ENCODE peak calls at places on chromosomes 11 and 22, in four cellular contexts. One of them, this sample, is unnamed. For H3K27me3, the result is how much of the 10 kb centered on the place peaks cover.

GRCh38 chr11:48013269-48013901 is 33.0 kb downstream of the PTPRJ start:
- DNase-seq in endodermal cell: no peak
- DNase-seq in colonic mucosa: peak
- DNase-seq in spleen: peak
- DNase-seq in this sample: no peak

GRCh38 chr11:72079776-72080325 is 491 bp downstream of the NUMA1 start:
- DNase-seq in endodermal cell: no peak
- DNase-seq in spleen: no peak
- DNase-seq in colonic mucosa: peak
- DNase-seq in this sample: no peak

GRCh38 chr22:29780781-29781676 is 13.9 kb downstream of the UQCR10 start:
- DNase-seq in endodermal cell: peak
- DNase-seq in colonic mucosa: no peak
- DNase-seq in spleen: no peak
- DNase-seq in this sample: no peak

GRCh38 chr11:30586251-30587144 is at the start of gene MPPED2:
- DNase-seq in spleen: peak
- DNase-seq in colonic mucosa: peak
- DNase-seq in endodermal cell: peak
- DNase-seq in this sample: no peak

GRCh38 chr11:67301313-67301921 is 1.9 kb upstream of the SSH3 start:
- DNase-seq in endodermal cell: no peak
- DNase-seq in spleen: peak
- DNase-seq in colonic mucosa: peak
- DNase-seq in this sample: no peak

GRCh38 chr11:129951201-129951882 is 51.3 kb downstream of the PRDM10 start:
- DNase-seq in endodermal cell: no peak
- DNase-seq in colonic mucosa: no peak
- DNase-seq in spleen: no peak
- DNase-seq in this sample: no peak

GRCh38 chr22:40009231-40009769 is 14.5 kb downstream of the FAM83F start:
- DNase-seq in endodermal cell: peak
- DNase-seq in colonic mucosa: peak
- DNase-seq in spleen: no peak
- DNase-seq in this sample: no peak

GRCh38 chr22:30212996-30213441 is 33.5 kb downstream of the LIF start:
- DNase-seq in colonic mucosa: no peak
- DNase-seq in endodermal cell: no peak
- DNase-seq in spleen: peak
- DNase-seq in this sample: no peak

GRCh38 chr11:35317253-35317652 is 102.1 kb downstream of the SLC1A2 start:
- DNase-seq in colonic mucosa: no peak
- DNase-seq in endodermal cell: no peak
- DNase-seq in spleen: peak
- DNase-seq in this sample: no peak

GRCh38 chr22:36201630-36202312 is at the start of gene APOL4:
- DNase-seq in colonic mucosa: peak
- DNase-seq in spleen: no peak
- DNase-seq in endodermal cell: peak
- DNase-seq in this sample: no peak

DNA sequence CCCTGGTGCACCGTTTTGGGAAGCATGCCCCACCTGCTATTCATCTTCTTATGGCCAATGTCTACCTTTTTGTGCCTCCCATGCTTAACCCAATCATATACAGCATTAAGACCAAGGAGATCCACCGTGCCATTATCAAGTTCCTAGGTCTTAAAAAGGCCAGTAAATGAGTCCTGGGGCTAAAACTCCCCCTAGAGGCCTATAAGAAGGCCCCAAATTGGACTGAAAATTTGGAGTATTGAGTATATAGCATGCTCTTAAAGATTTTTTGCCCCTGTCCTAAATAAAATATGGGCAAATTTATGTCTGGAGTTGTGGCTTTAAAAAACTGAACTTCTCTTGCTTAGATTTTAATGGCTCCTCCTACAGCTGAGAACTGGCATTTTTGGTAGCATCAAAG is 6.6 kb downstream of the OR51M1 start:
- DNase-seq in spleen: no peak
- DNase-seq in colonic mucosa: no peak
- DNase-seq in endodermal cell: no peak
- DNase-seq in this sample: no peak
- TF ChIP-seq CTCF in spleen: no peak
- TF ChIP-seq CTCF in colonic mucosa: no peak
- TF ChIP-seq CTCF in endodermal cell: peak
- TF ChIP-seq CTCF in this sample: no peak

GRCh38 chr11:62569611-62570010 is 4.1 kb downstream of the EEF1G start:
- DNase-seq in spleen: peak
- DNase-seq in colonic mucosa: no peak
- DNase-seq in endodermal cell: no peak
- DNase-seq in this sample: no peak
- H3K27ac ChIP-seq in spleen: no peak
- H3K27ac ChIP-seq in colonic mucosa: no peak
- H3K27ac ChIP-seq in endodermal cell: no peak
- H3K27ac ChIP-seq in this sample: no peak

GRCh38 chr22:50044485-50045143 is 13.5 kb downstream of the TTLL8 start:
- DNase-seq in colonic mucosa: no peak
- DNase-seq in endodermal cell: no peak
- DNase-seq in spleen: no peak
- DNase-seq in this sample: no peak
- H3K27me3 ChIP-seq in colonic mucosa: under half
- H3K27me3 ChIP-seq in endodermal cell: under half
- H3K27me3 ChIP-seq in spleen: half or more
- H3K27me3 ChIP-seq in this sample: under half

DNA sequence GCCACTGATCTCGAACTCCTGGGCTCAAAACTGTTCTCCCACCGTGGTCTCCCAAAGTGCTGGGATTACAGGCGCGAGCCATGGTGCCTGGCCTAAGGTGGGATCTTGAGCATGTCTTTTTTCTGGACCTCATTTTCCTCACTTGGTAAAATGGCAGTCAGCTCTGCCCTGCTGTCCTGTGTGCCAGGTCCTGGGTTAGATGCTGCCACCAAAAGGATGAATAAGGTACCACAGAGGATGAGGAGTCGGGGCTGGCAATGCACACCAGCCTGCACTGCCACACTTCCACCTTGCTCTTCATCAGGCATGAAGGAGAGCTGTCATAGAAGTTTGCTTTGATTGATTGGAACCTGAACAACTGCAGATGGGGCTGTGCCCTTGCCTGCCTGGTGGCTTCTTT is 32.3 kb downstream of the ACO2 start:
- DNase-seq in endodermal cell: no peak
- DNase-seq in colonic mucosa: no peak
- DNase-seq in spleen: no peak
- DNase-seq in this sample: no peak
- TF ChIP-seq CTCF in endodermal cell: peak
- TF ChIP-seq CTCF in colonic mucosa: no peak
- TF ChIP-seq CTCF in spleen: peak
- TF ChIP-seq CTCF in this sample: no peak

GRCh38 chr11:13258855-13259254 is 18.7 kb upstream of the BMAL1 start:
- DNase-seq in colonic mucosa: no peak
- DNase-seq in spleen: no peak
- DNase-seq in endodermal cell: peak
- DNase-seq in this sample: no peak
- H3K27ac ChIP-seq in colonic mucosa: no peak
- H3K27ac ChIP-seq in spleen: no peak
- H3K27ac ChIP-seq in endodermal cell: no peak
- H3K27ac ChIP-seq in this sample: no peak

This sample was measured in CD4-positive, alpha-beta T cell.